ENCODE peak calls at places on chromosomes 11 and 22, in nine cellular contexts. C, K, Q, P, O, V, Z, X and G are unnamed samples.
A peak's percentile ranks its signal among the peaks of the same experiment; 100 is the strongest.

GRCh38 chr11:43823316-43823715 is 57.3 kb upstream of the ALKBH3 start:
- DNase-seq in C (peak; percentile 22), K (no peak), Q (no peak), P (no peak), O (no peak), V (no peak), Z (no peak), X (no peak), G (no peak)

GRCh38 chr11:5291207-5291838 is 10.4 kb downstream of the OR51B4 start:
- DNase-seq in C (peak; percentile 48), K (no peak), Q (no peak), P (peak; percentile 38), O (peak; percentile 47), V (peak; percentile 28), Z (no peak), X (no peak), G (peak; percentile 52)

GRCh38 chr11:34313099-34313517 is 44.7 kb downstream of the ABTB2 start:
- DNase-seq in C (peak; percentile 4), K (peak; percentile 31), Q (no peak), P (no peak), O (peak; percentile 11), V (no peak), Z (no peak), X (no peak), G (no peak)

GRCh38 chr11:100573911-100574513 is 113.1 kb upstream of the ARHGAP42 start:
- DNase-seq in C (peak; percentile 59), K (no peak), Q (no peak), P (no peak), O (no peak), V (peak; percentile 17), Z (no peak), X (no peak), G (no peak)

GRCh38 chr22:45337536-45337935 is 27.8 kb downstream of the FAM118A start:
- DNase-seq in C (no peak), K (no peak), Q (no peak), P (no peak), O (no peak), V (no peak), Z (no peak), X (no peak), G (no peak)

GRCh38 chr11:112805658-112806057 is 155.6 kb upstream of the NCAM1 start:
- DNase-seq in C (no peak), K (peak; percentile 52), Q (no peak), P (no peak), O (no peak), V (no peak), Z (no peak), X (no peak), G (no peak)

GRCh38 chr11:59550368-59550841 is 39.1 kb downstream of the OR4D9 start:
- DNase-seq in C (peak; percentile 94), K (peak; percentile 82), Q (peak; percentile 85), P (peak; percentile 97), O (peak; percentile 99), V (peak; percentile 92), Z (no peak), X (peak; percentile 94), G (peak; percentile 91)

GRCh38 chr11:17771841-17772401 is 37.3 kb downstream of the KCNC1 start:
- DNase-seq in C (no peak), K (no peak), Q (peak; percentile 0), P (no peak), O (no peak), V (no peak), Z (no peak), X (no peak), G (no peak)

GRCh38 chr22:47012589-47013365 is 250.3 kb downstream of the TBC1D22A start:
- DNase-seq in C (peak; percentile 80), K (no peak), Q (no peak), P (no peak), O (peak; percentile 93), V (no peak), Z (no peak), X (no peak), G (no peak)

GRCh38 chr11:40401132-40401853 is 1058.2 kb downstream of the LRRC4C start:
- DNase-seq in C (no peak), K (no peak), Q (no peak), P (no peak), O (no peak), V (no peak), Z (no peak), X (no peak), G (no peak)

GRCh38 chr11:6418199-6418957 is 516 bp downstream of the APBB1 start:
- DNase-seq in C (peak; percentile 16), K (no peak), Q (peak; percentile 56), P (no peak), O (no peak), V (no peak), Z (no peak), X (no peak), G (no peak)

GRCh38 chr22:43423046-43423445 is 11.2 kb downstream of the MPPED1 start:
- DNase-seq in C (no peak), K (no peak), Q (no peak), P (no peak), O (no peak), V (no peak), Z (no peak), X (no peak), G (no peak)

GRCh38 chr11:114340311-114341131 is 44.3 kb downstream of the NNMT start:
- DNase-seq in C (peak; percentile 81), K (peak; percentile 32), Q (peak; percentile 40), P (peak; percentile 43), O (peak; percentile 66), V (peak; percentile 70), Z (peak; percentile 45), X (peak; percentile 27), G (peak; percentile 45)

GRCh38 chr11:95245038-95245437 is 14.0 kb upstream of the SESN3 start:
- DNase-seq in C (no peak), K (no peak), Q (no peak), P (no peak), O (peak; percentile 59), V (peak; percentile 27), Z (no peak), X (no peak), G (no peak)

GRCh38 chr11:116641561-116642045 is 131.2 kb downstream of the BUD13 start:
- DNase-seq in C (peak; percentile 20), K (peak; percentile 43), Q (peak; percentile 72), P (peak; percentile 17), O (peak; percentile 36), V (no peak), Z (no peak), X (no peak), G (peak; percentile 22)

GRCh38 chr11:5992604-5993251 is 5.9 kb upstream of the OR52L1 start:
- DNase-seq in C (peak; percentile 13), K (no peak), Q (no peak), P (no peak), O (peak; percentile 39), V (no peak), Z (no peak), X (no peak), G (peak; percentile 3)

GRCh38 chr11:32821517-32821916 is 8.2 kb upstream of the PRRG4 start:
- DNase-seq in C (no peak), K (no peak), Q (no peak), P (no peak), O (peak; percentile 88), V (no peak), Z (no peak), X (no peak), G (no peak)

GRCh38 chr11:102453286-102453797 is 777 bp upstream of the TMEM123 start:
- DNase-seq in C (no peak), K (no peak), Q (peak; percentile 41), P (no peak), O (no peak), V (no peak), Z (no peak), X (no peak), G (no peak)

GRCh38 chr11:105861225-105861624 is 160.8 kb downstream of the MSANTD4 start:
- DNase-seq in C (no peak), K (no peak), Q (no peak), P (peak; percentile 18), O (no peak), V (no peak), Z (no peak), X (no peak), G (no peak)

GRCh38 chr11:113376156-113376555 is 11.4 kb upstream of the ANKK1 start:
- DNase-seq in C (no peak), K (no peak), Q (no peak), P (no peak), O (no peak), V (no peak), Z (no peak), X (no peak), G (no peak)

GRCh38 chr11:1871531-1871930 is 18.6 kb downstream of the LSP1 start:
- DNase-seq in C (no peak), K (no peak), Q (no peak), P (no peak), O (no peak), V (no peak), Z (no peak), X (no peak), G (no peak)

GRCh38 chr11:13826505-13827278 is 135.8 kb upstream of the SPON1 start:
- DNase-seq in C (no peak), K (no peak), Q (no peak), P (no peak), O (peak; percentile 75), V (no peak), Z (no peak), X (no peak), G (no peak)

GRCh38 chr11:11563193-11563592 is 58.6 kb downstream of the GALNT18 start:
- DNase-seq in C (no peak), K (no peak), Q (no peak), P (no peak), O (no peak), V (no peak), Z (no peak), X (no peak), G (no peak)

GRCh38 chr11:61124574-61125309 is 22.5 kb downstream of the CD5 start:
- DNase-seq in C (no peak), K (no peak), Q (no peak), P (no peak), O (no peak), V (no peak), Z (no peak), X (no peak), G (no peak)

GRCh38 chr11:3855808-3856491 is 486 bp downstream of the STIM1 start:
- DNase-seq in C (peak; percentile 57), K (no peak), Q (peak; percentile 55), P (no peak), O (peak; percentile 53), V (no peak), Z (no peak), X (no peak), G (no peak)

GRCh38 chr11:130473056-130473794 is 24.8 kb downstream of the ADAMTS15 start:
- DNase-seq in C (no peak), K (no peak), Q (peak; percentile 32), P (no peak), O (no peak), V (no peak), Z (no peak), X (no peak), G (no peak)

GRCh38 chr22:50569896-50570535 is 7.3 kb upstream of the SYCE3 start:
- DNase-seq in C (no peak), K (no peak), Q (no peak), P (no peak), O (no peak), V (no peak), Z (no peak), X (no peak), G (no peak)